ENCODE peak calls at places on chromosome 15, in five cellular contexts. One of them, this sample, is unnamed.

GRCh38 chr15:56598991-56599390 is 134.1 kb upstream of the MNS1 start:
- DNase-seq in colonic mucosa: no peak
- DNase-seq in IMR-90: peak; percentile 77
- DNase-seq in left lung: no peak
- DNase-seq in neural progenitor cell: no peak
- DNase-seq in this sample: no peak

GRCh38 chr15:69346112-69346511 is 47.4 kb downstream of the PAQR5 start:
- DNase-seq in colonic mucosa: no peak
- DNase-seq in IMR-90: peak; percentile 53
- DNase-seq in left lung: no peak
- DNase-seq in neural progenitor cell: no peak
- DNase-seq in this sample: no peak

GRCh38 chr15:78004919-78005634 is 72.4 kb downstream of the TBC1D2B start:
- DNase-seq in colonic mucosa: peak; percentile 52
- DNase-seq in IMR-90: peak; percentile 95
- DNase-seq in left lung: no peak
- DNase-seq in neural progenitor cell: no peak
- DNase-seq in this sample: no peak

GRCh38 chr15:99014803-99015676 is 7.4 kb upstream of the PGPEP1L start:
- DNase-seq in colonic mucosa: peak; percentile 57
- DNase-seq in IMR-90: peak; percentile 72
- DNase-seq in left lung: peak; percentile 90
- DNase-seq in neural progenitor cell: peak; percentile 91
- DNase-seq in this sample: peak; percentile 87

GRCh38 chr15:79724312-79724711 is 172.5 kb downstream of the MTHFS start:
- DNase-seq in colonic mucosa: no peak
- DNase-seq in IMR-90: peak; percentile 40
- DNase-seq in left lung: no peak
- DNase-seq in neural progenitor cell: no peak
- DNase-seq in this sample: no peak

GRCh38 chr15:96362759-96363678 is 32.5 kb downstream of the NR2F2 start:
- DNase-seq in colonic mucosa: no peak
- DNase-seq in IMR-90: no peak
- DNase-seq in left lung: no peak
- DNase-seq in neural progenitor cell: peak; percentile 91
- DNase-seq in this sample: no peak

GRCh38 chr15:68610825-68611224 is 32.0 kb downstream of the CORO2B start:
- DNase-seq in colonic mucosa: no peak
- DNase-seq in IMR-90: no peak
- DNase-seq in left lung: no peak
- DNase-seq in neural progenitor cell: no peak
- DNase-seq in this sample: no peak

GRCh38 chr15:48415036-48415886 is 84.0 kb downstream of the DUT start:
- DNase-seq in colonic mucosa: no peak
- DNase-seq in IMR-90: peak; percentile 53
- DNase-seq in left lung: peak; percentile 36
- DNase-seq in neural progenitor cell: no peak
- DNase-seq in this sample: no peak

GRCh38 chr15:78205337-78205736 is 29.0 kb downstream of the ACSBG1 start:
- DNase-seq in colonic mucosa: no peak
- DNase-seq in IMR-90: no peak
- DNase-seq in left lung: no peak
- DNase-seq in neural progenitor cell: no peak
- DNase-seq in this sample: no peak

GRCh38 chr15:100529556-100529955 is 806 bp upstream of the CERS3 start:
- DNase-seq in colonic mucosa: no peak
- DNase-seq in IMR-90: no peak
- DNase-seq in left lung: no peak
- DNase-seq in neural progenitor cell: no peak
- DNase-seq in this sample: no peak

GRCh38 chr15:100528833-100529428 is at the start of gene CERS3:
- DNase-seq in colonic mucosa: no peak
- DNase-seq in IMR-90: no peak
- DNase-seq in left lung: no peak
- DNase-seq in neural progenitor cell: no peak
- DNase-seq in this sample: no peak

GRCh38 chr15:100533934-100534333 is 5.2 kb upstream of the CERS3 start:
- DNase-seq in colonic mucosa: no peak
- DNase-seq in IMR-90: no peak
- DNase-seq in left lung: no peak
- DNase-seq in neural progenitor cell: no peak
- DNase-seq in this sample: no peak

GRCh38 chr15:100536733-100537132 is 8.0 kb upstream of the CERS3 start:
- DNase-seq in colonic mucosa: no peak
- DNase-seq in IMR-90: no peak
- DNase-seq in left lung: no peak
- DNase-seq in neural progenitor cell: no peak
- DNase-seq in this sample: no peak

GRCh38 chr15:100531823-100532222 is 3.1 kb upstream of the CERS3 start:
- DNase-seq in colonic mucosa: no peak
- DNase-seq in IMR-90: no peak
- DNase-seq in left lung: no peak
- DNase-seq in neural progenitor cell: no peak
- DNase-seq in this sample: no peak
- H3K27me3 ChIP-seq in colonic mucosa: no peaks in the 10 kb centered on the region
- H3K27me3 ChIP-seq in IMR-90: no peaks in the 10 kb centered on the region
- H3K27me3 ChIP-seq in left lung: no peaks in the 10 kb centered on the region
- H3K27me3 ChIP-seq in neural progenitor cell: no peaks in the 10 kb centered on the region
- H3K27me3 ChIP-seq in this sample: no peaks in the 10 kb centered on the region

GRCh38 chr15:44532689-44533088 is 4.3 kb upstream of the EIF3J start:
- DNase-seq in colonic mucosa: no peak
- DNase-seq in IMR-90: no peak
- DNase-seq in left lung: no peak
- DNase-seq in neural progenitor cell: no peak
- DNase-seq in this sample: no peak
- TF ChIP-seq CTCF in colonic mucosa: no peak
- TF ChIP-seq CTCF in IMR-90: no peak
- TF ChIP-seq CTCF in left lung: no peak
- TF ChIP-seq CTCF in neural progenitor cell: no peak
- TF ChIP-seq CTCF in this sample: no peak

GRCh38 chr15:89335289-89336041 is 841 bp upstream of the POLG start:
- DNase-seq in colonic mucosa: peak; percentile 56
- DNase-seq in IMR-90: no peak
- DNase-seq in left lung: no peak
- DNase-seq in neural progenitor cell: peak; percentile 70
- DNase-seq in this sample: no peak

GRCh38 chr15:89333011-89333860 is 1.4 kb downstream of the POLG start:
- DNase-seq in colonic mucosa: no peak
- DNase-seq in IMR-90: no peak
- DNase-seq in left lung: no peak
- DNase-seq in neural progenitor cell: no peak
- DNase-seq in this sample: peak; percentile 32

GRCh38 chr15:89333959-89334509 is 590 bp downstream of the POLG start:
- DNase-seq in colonic mucosa: no peak
- DNase-seq in IMR-90: no peak
- DNase-seq in left lung: no peak
- DNase-seq in neural progenitor cell: no peak
- DNase-seq in this sample: no peak

GRCh38 chr15:89332446-89332845 is 2.2 kb downstream of the POLG start:
- DNase-seq in colonic mucosa: no peak
- DNase-seq in IMR-90: peak; percentile 10
- DNase-seq in left lung: no peak
- DNase-seq in neural progenitor cell: peak; percentile 66
- DNase-seq in this sample: no peak

GRCh38 chr15:89334510-89335288 is at the start of gene POLG:
- DNase-seq in colonic mucosa: peak; percentile 99
- DNase-seq in IMR-90: peak; percentile 99
- DNase-seq in left lung: peak; percentile 99
- DNase-seq in neural progenitor cell: peak; percentile 99
- DNase-seq in this sample: peak; percentile 100
- H3K27me3 ChIP-seq in colonic mucosa: no peaks in the 10 kb centered on the region
- H3K27me3 ChIP-seq in IMR-90: peaks cover 6% of the 10 kb centered on the region
- H3K27me3 ChIP-seq in left lung: peaks cover 6% of the 10 kb centered on the region
- H3K27me3 ChIP-seq in neural progenitor cell: peaks cover 47% of the 10 kb centered on the region
- H3K27me3 ChIP-seq in this sample: no peaks in the 10 kb centered on the region

DNA sequence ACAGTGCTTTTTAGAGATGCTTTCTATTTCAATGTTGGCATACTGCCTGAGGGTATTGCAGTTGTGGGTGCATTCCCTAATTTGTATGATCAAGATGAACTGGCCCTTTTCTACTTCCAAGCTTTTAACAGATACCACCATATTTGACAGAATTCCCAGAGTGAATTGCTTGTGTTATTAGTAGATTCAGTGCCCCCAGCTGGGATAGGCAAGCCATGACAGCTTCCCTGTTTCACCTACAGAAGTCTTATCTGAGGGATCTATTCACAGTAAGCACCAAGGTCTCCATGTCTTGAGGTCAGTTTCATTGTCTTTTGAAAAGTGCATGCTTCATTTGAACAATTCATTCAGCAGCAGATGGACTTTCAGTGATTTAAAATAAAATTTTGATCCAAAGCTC is 68.8 kb upstream of the GOLGA6B start:
- DNase-seq in colonic mucosa: no peak
- DNase-seq in IMR-90: peak; percentile 28
- DNase-seq in left lung: no peak
- DNase-seq in neural progenitor cell: no peak
- DNase-seq in this sample: no peak
- TF ChIP-seq CTCF in colonic mucosa: no peak
- TF ChIP-seq CTCF in IMR-90: peak; percentile 31
- TF ChIP-seq CTCF in left lung: no peak
- TF ChIP-seq CTCF in neural progenitor cell: no peak
- TF ChIP-seq CTCF in this sample: no peak

GRCh38 chr15:89383635-89384604 is 49.3 kb upstream of the POLG start:
- DNase-seq in colonic mucosa: peak; percentile 34
- DNase-seq in IMR-90: peak; percentile 11
- DNase-seq in left lung: peak; percentile 56
- DNase-seq in neural progenitor cell: no peak
- DNase-seq in this sample: no peak

GRCh38 chr15:89382288-89382687 is 47.7 kb upstream of the POLG start:
- DNase-seq in colonic mucosa: no peak
- DNase-seq in IMR-90: no peak
- DNase-seq in left lung: no peak
- DNase-seq in neural progenitor cell: no peak
- DNase-seq in this sample: no peak

GRCh38 chr15:89381888-89382287 is 47.3 kb upstream of the POLG start:
- DNase-seq in colonic mucosa: no peak
- DNase-seq in IMR-90: no peak
- DNase-seq in left lung: no peak
- DNase-seq in neural progenitor cell: no peak
- DNase-seq in this sample: no peak

GRCh38 chr15:89387140-89387903 is 52.7 kb upstream of the POLG start:
- DNase-seq in colonic mucosa: no peak
- DNase-seq in IMR-90: no peak
- DNase-seq in left lung: peak; percentile 40
- DNase-seq in neural progenitor cell: no peak
- DNase-seq in this sample: no peak

DNA sequence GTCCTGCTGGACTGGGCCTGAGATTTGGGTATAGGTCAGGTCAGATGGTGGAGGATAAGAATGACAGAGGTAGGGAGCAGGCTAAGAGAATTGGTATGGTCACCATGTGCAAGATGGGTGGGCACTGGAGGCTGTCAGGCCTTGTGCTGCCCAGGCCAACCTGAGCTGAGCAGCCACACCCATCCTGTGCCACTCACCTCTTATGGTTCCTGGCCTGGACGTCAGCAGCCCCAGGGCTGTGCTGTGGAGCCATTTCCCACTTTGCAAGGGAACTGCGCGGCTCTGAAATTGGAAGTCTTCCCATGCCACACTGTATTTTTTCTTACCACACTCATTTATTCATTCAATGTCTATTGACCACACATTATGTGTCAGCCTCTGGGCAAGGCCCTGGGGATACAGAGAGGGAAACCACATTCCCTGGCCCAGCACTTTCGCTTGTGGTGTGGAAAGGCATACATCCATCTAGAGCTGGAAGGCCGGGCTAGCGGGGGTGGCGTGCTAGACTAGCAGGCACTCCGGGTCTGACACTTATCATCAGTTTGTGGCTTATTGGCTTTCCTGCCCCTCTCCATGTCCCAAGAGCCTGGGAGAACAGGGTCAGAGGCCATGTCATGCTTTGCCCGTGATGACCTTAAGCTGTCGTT is 51.1 kb upstream of the POLG start:
- DNase-seq in colonic mucosa: no peak
- DNase-seq in IMR-90: no peak
- DNase-seq in left lung: peak; percentile 51
- DNase-seq in neural progenitor cell: no peak
- DNase-seq in this sample: no peak
- H3K27me3 ChIP-seq in colonic mucosa: no peaks in the 10 kb centered on the region
- H3K27me3 ChIP-seq in IMR-90: peaks cover 74% of the 10 kb centered on the region
- H3K27me3 ChIP-seq in left lung: peaks cover 41% of the 10 kb centered on the region
- H3K27me3 ChIP-seq in neural progenitor cell: peaks cover 100% of the 10 kb centered on the region
- H3K27me3 ChIP-seq in this sample: no peaks in the 10 kb centered on the region

GRCh38 chr15:94287794-94288246 is 56.5 kb downstream of the MCTP2 start:
- DNase-seq in colonic mucosa: peak; percentile 29
- DNase-seq in IMR-90: no peak
- DNase-seq in left lung: no peak
- DNase-seq in neural progenitor cell: no peak
- DNase-seq in this sample: peak; percentile 58
- TF ChIP-seq CTCF in colonic mucosa: no peak
- TF ChIP-seq CTCF in IMR-90: no peak
- TF ChIP-seq CTCF in left lung: no peak
- TF ChIP-seq CTCF in neural progenitor cell: no peak
- TF ChIP-seq CTCF in this sample: peak; percentile 7

GRCh38 chr15:47003568-47003967 is 713.7 kb upstream of the SEMA6D start:
- DNase-seq in colonic mucosa: no peak
- DNase-seq in IMR-90: no peak
- DNase-seq in left lung: no peak
- DNase-seq in neural progenitor cell: no peak
- DNase-seq in this sample: no peak
- H3K27me3 ChIP-seq in colonic mucosa: no peaks in the 10 kb centered on the region
- H3K27me3 ChIP-seq in IMR-90: no peaks in the 10 kb centered on the region
- H3K27me3 ChIP-seq in left lung: no peaks in the 10 kb centered on the region
- H3K27me3 ChIP-seq in neural progenitor cell: no peaks in the 10 kb centered on the region
- H3K27me3 ChIP-seq in this sample: no peaks in the 10 kb centered on the region

GRCh38 chr15:66672867-66673266 is 29.2 kb upstream of the SMAD6 start:
- DNase-seq in colonic mucosa: no peak
- DNase-seq in IMR-90: no peak
- DNase-seq in left lung: no peak
- DNase-seq in neural progenitor cell: no peak
- DNase-seq in this sample: no peak

GRCh38 chr15:66673410-66674322 is 28.4 kb upstream of the SMAD6 start:
- DNase-seq in colonic mucosa: peak; percentile 88
- DNase-seq in IMR-90: no peak
- DNase-seq in left lung: peak; percentile 94
- DNase-seq in neural progenitor cell: peak; percentile 89
- DNase-seq in this sample: peak; percentile 34

GRCh38 chr15:66674756-66675155 is 27.3 kb upstream of the SMAD6 start:
- DNase-seq in colonic mucosa: peak; percentile 38
- DNase-seq in IMR-90: no peak
- DNase-seq in left lung: no peak
- DNase-seq in neural progenitor cell: no peak
- DNase-seq in this sample: no peak

GRCh38 chr15:66677336-66677735 is 24.7 kb upstream of the SMAD6 start:
- DNase-seq in colonic mucosa: no peak
- DNase-seq in IMR-90: no peak
- DNase-seq in left lung: no peak
- DNase-seq in neural progenitor cell: no peak
- DNase-seq in this sample: no peak

DNA sequence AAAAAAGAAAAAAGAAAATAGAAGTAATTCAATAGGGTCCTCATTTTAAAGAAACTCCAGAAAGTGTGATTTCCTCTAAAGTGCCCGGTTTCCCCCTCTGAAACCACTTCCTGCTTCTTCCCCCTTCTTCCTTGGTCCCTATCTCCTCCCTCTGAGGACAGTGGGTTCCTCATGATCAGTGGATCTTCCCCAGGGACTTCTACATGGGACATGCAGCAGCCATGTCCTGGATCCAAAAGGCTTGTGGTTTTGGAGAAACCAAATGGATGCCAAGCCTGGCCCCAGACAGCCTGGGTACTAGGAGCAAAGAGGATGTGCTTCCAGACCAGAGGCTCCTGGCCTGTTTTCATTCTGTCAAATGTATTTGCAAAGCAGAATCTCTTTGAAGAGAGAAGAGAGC is 26.6 kb upstream of the SMAD6 start:
- DNase-seq in colonic mucosa: no peak
- DNase-seq in IMR-90: no peak
- DNase-seq in left lung: no peak
- DNase-seq in neural progenitor cell: no peak
- DNase-seq in this sample: no peak
- TF ChIP-seq CTCF in colonic mucosa: no peak
- TF ChIP-seq CTCF in IMR-90: no peak
- TF ChIP-seq CTCF in left lung: no peak
- TF ChIP-seq CTCF in neural progenitor cell: no peak
- TF ChIP-seq CTCF in this sample: no peak

This sample was measured in GM06990.